ENCODE peak calls at places on chromosomes 5 and 9, in four cellular contexts. V is heart right ventricle, K is right lobe of liver, M is endodermal cell. G is an unnamed sample. For H3K27me3, the result is how much of the 10 kb centered on the place peaks cover.

GRCh38 chr9:2267171-2267740 is 252.1 kb downstream of the SMARCA2 start:
- DNase-seq in V (peak), K (no peak), M (no peak), G (no peak)

GRCh38 chr5:64505769-64506566 is at the start of gene RGS7BP:
- DNase-seq in V (peak), K (peak), M (peak), G (no peak)

GRCh38 chr5:159552751-159553150 is 222.5 kb upstream of the IL12B start:
- DNase-seq in V (no peak), K (no peak), M (no peak), G (no peak)

GRCh38 chr9:93076792-93077128 is 18.3 kb downstream of the SUSD3 start:
- DNase-seq in V (no peak), K (no peak), M (no peak), G (no peak)

GRCh38 chr9:109010676-109011655 is 2.3 kb downstream of the CTNNAL1 start:
- DNase-seq in V (peak), K (no peak), M (no peak), G (no peak)

GRCh38 chr5:4572297-4572696 is 567.8 kb upstream of the ADAMTS16 start:
- DNase-seq in V (no peak), K (no peak), M (no peak), G (no peak)

GRCh38 chr9:128120061-128120740 is 7.3 kb downstream of the PTGES2 start:
- DNase-seq in V (no peak), K (peak), M (no peak), G (no peak)

GRCh38 chr5:174610968-174611367 is 113.4 kb upstream of the MSX2 start:
- DNase-seq in V (no peak), K (no peak), M (no peak), G (no peak)

GRCh38 chr9:81193362-81194339 is 495.7 kb downstream of the TLE1 start:
- DNase-seq in V (no peak), K (no peak), M (no peak), G (no peak)

GRCh38 chr9:107215381-107215780 is 67.7 kb upstream of the RAD23B start:
- DNase-seq in V (no peak), K (no peak), M (no peak), G (no peak)

GRCh38 chr5:168656633-168657032 is 77.5 kb upstream of the PANK3 start:
- DNase-seq in V (no peak), K (no peak), M (peak), G (no peak)

GRCh38 chr5:113036321-113036720 is 59.7 kb downstream of the DCP2 start:
- DNase-seq in V (no peak), K (no peak), M (no peak), G (no peak)

GRCh38 chr9:87894998-87895625 is 12.4 kb downstream of the SPATA31E1 start:
- DNase-seq in V (no peak), K (no peak), M (peak), G (no peak)

GRCh38 chr9:97179616-97180015 is 127.8 kb upstream of the CCDC180 start:
- DNase-seq in V (no peak), K (no peak), M (no peak), G (no peak)

GRCh38 chr9:137436761-137437600 is 4.2 kb downstream of the ENTPD8 start:
- DNase-seq in V (no peak), K (peak), M (no peak), G (no peak)

GRCh38 chr9:134326754-134327526 is 685 bp downstream of the RXRA start:
- DNase-seq in V (no peak), K (peak), M (peak), G (no peak)

GRCh38 chr5:170357853-170358497 is 31.2 kb downstream of the KCNMB1 start:
- DNase-seq in V (peak), K (peak), M (no peak), G (peak)

GRCh38 chr5:170360712-170361501 is 28.3 kb downstream of the KCNMB1 start:
- DNase-seq in V (no peak), K (no peak), M (no peak), G (no peak)

GRCh38 chr5:115100556-115100955 is 69.2 kb downstream of the TRIM36 start:
- DNase-seq in V (no peak), K (no peak), M (no peak), G (no peak)

GRCh38 chr9:89999534-90000370 is 394.9 kb downstream of the GADD45G start:
- DNase-seq in V (peak), K (peak), M (peak), G (no peak)

GRCh38 chr5:16983022-16983639 is 47.0 kb upstream of the MYO10 start:
- DNase-seq in V (no peak), K (no peak), M (no peak), G (no peak)

GRCh38 chr5:126531543-126532120 is 63.4 kb downstream of the ALDH7A1 start:
- DNase-seq in V (no peak), K (no peak), M (no peak), G (no peak)

GRCh38 chr5:132473019-132473531 is 17.5 kb downstream of the IRF1 start:
- DNase-seq in V (no peak), K (no peak), M (no peak), G (no peak)

GRCh38 chr5:132474881-132475511 is 15.6 kb downstream of the IRF1 start:
- DNase-seq in V (no peak), K (no peak), M (peak), G (no peak)

GRCh38 chr5:132474131-132474723 is 16.3 kb downstream of the IRF1 start:
- DNase-seq in V (no peak), K (no peak), M (no peak), G (no peak)

GRCh38 chr5:132472431-132472830 is 18.1 kb downstream of the IRF1 start:
- DNase-seq in V (no peak), K (no peak), M (no peak), G (no peak)

DNA sequence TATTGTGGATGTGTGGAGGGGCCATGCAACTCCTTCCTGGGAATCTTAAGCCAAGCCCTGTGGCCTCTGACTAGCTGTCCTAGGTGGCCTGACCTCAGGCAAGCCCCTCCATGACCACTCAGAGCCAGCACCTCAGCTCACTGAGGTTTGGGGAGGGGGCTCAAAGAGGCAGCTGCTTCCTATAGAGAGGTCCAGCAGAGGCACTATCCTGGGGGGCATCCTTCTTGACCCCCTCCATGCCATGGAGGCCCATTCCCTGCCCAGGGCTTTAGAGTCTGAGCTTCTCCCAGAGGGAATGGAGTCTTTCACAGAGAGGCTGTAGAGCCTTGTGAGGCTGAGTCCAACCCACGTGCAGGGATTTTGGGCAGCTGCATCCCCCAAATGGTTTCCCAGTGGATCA is 17.0 kb downstream of the IRF1 start:
- DNase-seq in V (no peak), K (no peak), M (no peak), G (no peak)
- H3K4me3 ChIP-seq in V (no peak), K (no peak), M (no peak), G (no peak)

DNA sequence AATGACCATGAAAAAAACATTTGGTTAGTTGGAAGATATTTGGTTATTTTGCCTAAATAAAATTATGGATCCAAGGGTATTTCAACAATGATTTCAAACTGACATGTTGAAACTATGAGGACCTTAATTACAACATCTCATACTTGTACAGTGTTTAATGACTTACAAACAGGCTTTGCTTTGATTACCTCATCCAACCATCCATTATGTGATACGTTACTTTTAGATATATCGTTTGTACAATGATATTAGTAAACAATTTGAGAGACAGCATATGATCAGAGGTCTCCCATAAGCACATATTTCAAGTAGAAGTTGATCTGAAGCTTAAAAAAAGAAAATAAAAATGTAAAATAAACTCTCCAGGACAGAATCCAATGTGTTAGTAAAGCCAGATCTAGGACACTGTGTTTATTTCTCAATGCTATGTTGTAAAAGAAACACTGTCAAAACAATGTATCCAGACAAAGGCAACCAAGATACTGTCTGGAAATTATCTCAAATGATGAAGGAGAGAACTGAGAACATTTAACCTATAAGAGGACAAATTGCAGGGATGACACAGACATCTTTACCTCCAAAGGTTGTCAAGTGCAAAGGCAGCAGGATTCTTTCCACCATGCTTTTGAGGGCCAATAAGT is 116.0 kb upstream of the TARS1 start:
- DNase-seq in V (no peak), K (no peak), M (no peak), G (no peak)
- H3K27me3 ChIP-seq in V (under half), K (under half), M (under half), G (under half)

DNA sequence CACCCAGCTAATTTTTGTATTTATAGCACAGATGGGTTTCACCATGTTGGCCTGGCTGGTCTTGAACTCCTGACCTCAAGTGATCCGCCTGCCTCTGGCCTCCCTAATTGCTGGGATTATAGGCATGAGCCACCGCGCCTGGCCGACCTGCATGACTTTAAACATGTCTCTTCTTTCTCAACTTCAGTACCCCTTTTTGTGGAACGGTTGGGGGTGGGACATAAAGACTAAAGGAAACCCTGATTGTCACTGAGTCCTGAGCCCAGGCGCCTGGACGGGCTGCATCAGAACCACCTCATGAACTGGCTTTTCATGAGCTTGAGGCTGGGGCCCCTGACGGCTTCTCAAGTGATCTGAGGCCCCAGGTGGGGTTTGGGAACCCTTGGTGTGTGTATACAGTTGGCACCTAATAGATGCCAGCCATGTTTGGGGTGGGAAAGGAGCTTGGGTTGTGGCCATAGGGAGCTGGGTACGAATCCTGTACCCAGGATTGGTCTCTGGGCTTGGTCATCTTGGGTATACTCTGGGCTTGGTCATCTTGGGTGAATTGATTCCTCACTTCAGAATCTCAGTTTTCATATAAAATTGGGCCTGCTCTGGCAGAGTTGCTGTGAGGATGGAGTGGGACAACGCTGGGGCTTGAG is 2.2 kb downstream of the GRK6 start:
- DNase-seq in V (no peak), K (no peak), M (peak), G (no peak)
- H3K4me3 ChIP-seq in V (no peak), K (no peak), M (no peak), G (peak)

GRCh38 chr5:51383494-51384081 is 340 bp downstream of the ISL1 start:
- DNase-seq in V (no peak), K (no peak), M (peak), G (no peak)
- H3K27me3 ChIP-seq in V (half or more), K (under half), M (half or more), G (under half)

DNA sequence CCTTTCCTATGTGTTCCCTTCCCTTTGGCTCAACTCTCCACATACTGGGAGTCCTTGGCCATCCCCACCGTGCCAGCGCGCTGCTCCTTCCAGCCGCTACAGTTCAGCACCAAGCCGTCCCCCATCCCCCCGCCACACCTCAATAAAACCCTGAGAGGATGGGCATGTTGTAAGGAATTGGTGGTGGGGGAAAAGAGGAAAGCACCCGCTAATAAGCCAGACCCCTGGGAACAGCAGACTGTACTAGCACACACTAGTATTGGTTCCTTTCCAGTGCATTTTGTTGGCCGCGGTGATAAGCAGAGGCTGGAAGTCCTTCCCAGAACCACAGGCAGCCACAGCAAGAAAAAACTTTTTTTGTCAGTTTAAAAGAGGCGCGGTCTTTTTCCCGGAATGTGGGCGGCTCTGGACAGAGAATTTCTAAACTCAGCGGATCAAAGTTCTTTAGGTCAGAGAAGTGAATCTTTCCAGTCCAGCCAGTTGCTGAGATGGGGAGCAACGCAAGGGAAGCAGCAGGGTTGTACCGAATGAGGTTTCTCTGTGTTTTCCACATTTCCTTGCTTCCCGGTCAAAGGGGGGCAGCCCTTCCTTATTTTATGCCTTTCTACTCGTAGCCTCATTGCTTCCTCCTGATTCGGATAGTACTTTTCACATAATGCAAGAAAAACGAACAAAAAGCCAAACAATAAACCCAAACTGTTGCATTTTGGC is 2.1 kb downstream of the CHSY3 start:
- DNase-seq in V (peak), K (peak), M (peak), G (no peak)
- H3K4me3 ChIP-seq in V (peak), K (peak), M (peak), G (peak)

GRCh38 chr5:322281-322941 is 897 bp downstream of the AHRR start:
- DNase-seq in V (no peak), K (no peak), M (peak), G (no peak)
- H3K27me3 ChIP-seq in V (under half), K (under half), M (half or more), G (under half)

DNA sequence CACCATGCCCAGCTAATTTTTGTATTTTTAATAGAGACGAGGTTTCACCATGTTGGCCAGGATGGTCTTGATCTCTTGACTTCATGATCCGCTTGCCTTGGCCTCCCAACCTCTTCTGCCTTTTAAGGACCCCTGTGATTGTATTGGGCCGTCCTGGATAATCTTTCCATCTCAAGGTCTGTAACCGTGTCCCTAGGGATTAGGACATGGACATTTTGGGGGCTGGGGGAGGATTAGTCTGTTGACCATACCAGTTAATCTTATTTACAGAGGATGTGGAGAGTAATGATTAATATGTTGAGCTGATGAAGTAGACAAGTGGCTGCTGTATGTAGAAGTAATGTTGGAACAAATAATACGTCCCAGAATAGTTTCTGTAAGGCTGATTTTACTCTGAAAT is 23.1 kb downstream of the LNPEP start:
- DNase-seq in V (no peak), K (no peak), M (no peak), G (no peak)
- H3K4me3 ChIP-seq in V (no peak), K (no peak), M (no peak), G (no peak)

GRCh38 chr9:136190656-136191548 is 14.0 kb downstream of the LHX3 start:
- DNase-seq in V (no peak), K (no peak), M (no peak), G (no peak)
- H3K27me3 ChIP-seq in V (half or more), K (under half), M (half or more), G (under half)